ENCODE peak calls at places on chromosomes 3 and 15, in ten cellular contexts. V is NCI-H1436; H is astrocyte of the spinal cord; K is G401; J is glomerular endothelial cell; L is NCI-H1092; Z is cardiac muscle cell; O is activated CD4-positive, alpha-beta T cell treated with anti-CD3 and anti-CD28 coated beads, Interleukin-2, amount 50 U/mL, for 48 hours; M is amniotic epithelial cell; P is activated effector memory CD4-positive, alpha-beta T cell treated with anti-CD3 and anti-CD28 coated beads, Interleukin-2, amount 50 U/mL, for 16 hours. C is an unnamed sample.

GRCh38 chr15:89780601-89781000 is 4.5 kb downstream of the MESP2 start:
- DNase-seq in M (no peak), O (no peak), L (no peak), V (no peak), H (no peak), Z (no peak), P (no peak), J (no peak), K (no peak), C (no peak)

GRCh38 chr15:91783001-91783400 is 70.5 kb upstream of the SLCO3A1 start:
- DNase-seq in P (no peak), O (no peak), J (no peak), M (no peak), K (no peak), V (no peak), L (no peak), H (no peak), Z (no peak), C (no peak)

GRCh38 chr3:63092545-63092944 is 185.6 kb upstream of the SYNPR start:
- DNase-seq in Z (no peak), L (no peak), H (no peak), V (no peak), O (no peak), P (no peak), K (peak), J (no peak), M (no peak), C (no peak)

GRCh38 chr3:72679540-72680198 is 168.6 kb downstream of the SHQ1 start:
- DNase-seq in H (peak), M (peak), Z (peak), J (no peak), L (no peak), V (no peak), O (no peak), P (no peak), K (no peak), C (no peak)

GRCh38 chr15:45268135-45268534 is 16.1 kb downstream of the SLC28A2 start:
- DNase-seq in P (no peak), O (peak), M (no peak), L (no peak), V (no peak), J (no peak), K (no peak), H (no peak), Z (no peak), C (no peak)

GRCh38 chr3:120555661-120556509 is 40.3 kb upstream of the NDUFB4 start:
- DNase-seq in P (no peak), L (no peak), K (peak), V (no peak), M (no peak), Z (peak), J (no peak), H (no peak), O (no peak), C (no peak)

GRCh38 chr3:112718516-112718915 is 77.6 kb upstream of the CCDC80 start:
- DNase-seq in V (no peak), P (no peak), O (no peak), L (no peak), H (no peak), Z (no peak), J (no peak), K (no peak), M (no peak), C (no peak)

GRCh38 chr3:632571-633170 is 436.1 kb downstream of the CHL1 start:
- DNase-seq in Z (peak), M (peak), J (peak), L (peak), H (peak), K (peak), O (peak), V (peak), P (no peak), C (peak)

GRCh38 chr3:38836561-38836960 is 20.5 kb upstream of the SCN10A start:
- DNase-seq in L (no peak), J (no peak), H (no peak), V (no peak), O (no peak), K (no peak), M (no peak), Z (no peak), P (no peak), C (no peak)

GRCh38 chr3:133451309-133451708 is 51.5 kb downstream of the BFSP2 start:
- DNase-seq in O (no peak), L (no peak), J (no peak), H (no peak), P (no peak), Z (no peak), V (no peak), M (no peak), K (no peak), C (no peak)